ENCODE peak calls at places on chromosomes 3 and 15, in five cellular contexts. R, C, O, V and T are unnamed samples.

GRCh38 chr15:78358114-78358513 is 18.0 kb downstream of the CRABP1 start:
- DNase-seq in R (no peak), C (no peak), O (no peak), V (no peak), T (no peak)

GRCh38 chr3:186603159-186603558 is 9.7 kb upstream of the AHSG start:
- DNase-seq in R (no peak), C (no peak), O (no peak), V (no peak), T (peak; percentile 70)

GRCh38 chr3:149670742-149671492 is 13.1 kb upstream of the WWTR1 start:
- DNase-seq in R (no peak), C (no peak), O (no peak), V (no peak), T (peak; percentile 62)

GRCh38 chr3:53780806-53781205 is 65.4 kb downstream of the CHDH start:
- DNase-seq in R (no peak), C (no peak), O (no peak), V (no peak), T (no peak)

GRCh38 chr3:106114220-106114619 is 245.4 kb upstream of the CBLB start:
- DNase-seq in R (no peak), C (no peak), O (no peak), V (no peak), T (no peak)

GRCh38 chr3:115401298-115401697 is 222.0 kb upstream of the GAP43 start:
- DNase-seq in R (no peak), C (no peak), O (no peak), V (no peak), T (peak; percentile 52)

GRCh38 chr15:69117431-69117841 is 43.0 kb upstream of the GLCE start:
- DNase-seq in R (no peak), C (no peak), O (no peak), V (no peak), T (no peak)

GRCh38 chr15:80512729-80513670 is 108.8 kb downstream of the ARNT2 start:
- DNase-seq in R (peak; percentile 41), C (no peak), O (no peak), V (no peak), T (no peak)

GRCh38 chr3:30625541-30626438 is 19.4 kb downstream of the TGFBR2 start:
- DNase-seq in R (no peak), C (no peak), O (no peak), V (no peak), T (peak; percentile 72)